ENCODE peak calls at places on chromosome 10, in nine cellular contexts. T, Q, S, X, N, P, D, A and W are unnamed samples.

GRCh38 chr10:18968196-18968595 is 80.4 kb upstream of the MALRD1 start:
- DNase-seq in T (no peak), N (no peak), X (no peak), Q (no peak), A (no peak), S (no peak), D (no peak), P (no peak), W (peak; percentile 67)

GRCh38 chr10:132628966-132629900 is 91.6 kb downstream of the INPP5A start:
- DNase-seq in A (no peak), N (peak; percentile 46), T (peak; percentile 49), X (no peak), Q (peak; percentile 64), S (no peak), P (peak; percentile 55), D (no peak), W (no peak)

GRCh38 chr10:116713846-116714245 is 28.5 kb downstream of the HSPA12A start:
- DNase-seq in X (no peak), P (no peak), T (no peak), D (no peak), N (no peak), Q (no peak), S (no peak), A (no peak), W (no peak)

GRCh38 chr10:61791216-61791615 is 110.3 kb upstream of the ARID5B start:
- DNase-seq in D (no peak), P (no peak), X (no peak), T (no peak), S (no peak), N (no peak), Q (no peak), A (no peak), W (peak; percentile 68)

GRCh38 chr10:25393621-25394020 is 218.8 kb downstream of the GPR158 start:
- DNase-seq in S (no peak), Q (no peak), T (no peak), P (no peak), D (no peak), X (no peak), N (no peak), A (no peak), W (no peak)

GRCh38 chr10:98269435-98269912 is 1.5 kb upstream of the LOXL4 start:
- DNase-seq in Q (peak; percentile 97), S (peak; percentile 92), A (peak; percentile 48), D (peak; percentile 59), X (no peak), P (peak; percentile 78), N (peak; percentile 79), T (no peak), W (peak; percentile 84)

GRCh38 chr10:110861930-110862677 is 9.6 kb upstream of the PDCD4 start:
- DNase-seq in P (peak; percentile 36), Q (no peak), X (no peak), S (no peak), N (no peak), D (no peak), T (no peak), A (peak; percentile 59), W (no peak)

GRCh38 chr10:60739581-60739980 is 38.7 kb upstream of the CDK1 start:
- DNase-seq in N (no peak), X (no peak), P (no peak), A (no peak), Q (no peak), S (no peak), T (no peak), D (no peak), W (peak; percentile 60)

GRCh38 chr10:34933676-34934075 is 118.6 kb upstream of the PARD3 start:
- DNase-seq in N (no peak), P (peak; percentile 30), T (no peak), Q (peak; percentile 75), A (peak; percentile 53), D (no peak), X (no peak), S (peak; percentile 57), W (no peak)

GRCh38 chr10:119278126-119278701 is 70.8 kb downstream of the GRK5 start:
- DNase-seq in X (no peak), N (no peak), A (no peak), T (no peak), D (no peak), P (no peak), S (no peak), Q (no peak), W (no peak)

GRCh38 chr10:46530249-46531186 is 25.9 kb downstream of the GPRIN2 start:
- DNase-seq in Q (peak; percentile 53), D (no peak), A (no peak), T (peak; percentile 78), N (no peak), P (no peak), X (no peak), S (peak; percentile 74), W (peak; percentile 40)

GRCh38 chr10:26946103-26946907 is 85.5 kb upstream of the ABI1 start:
- DNase-seq in Q (no peak), S (no peak), X (no peak), A (peak; percentile 33), N (peak; percentile 59), D (no peak), P (no peak), T (peak; percentile 78), W (no peak)

GRCh38 chr10:80522756-80523363 is 14.8 kb upstream of the SH2D4B start:
- DNase-seq in X (no peak), D (no peak), A (no peak), P (no peak), N (no peak), Q (no peak), T (no peak), S (no peak), W (no peak)

DNA sequence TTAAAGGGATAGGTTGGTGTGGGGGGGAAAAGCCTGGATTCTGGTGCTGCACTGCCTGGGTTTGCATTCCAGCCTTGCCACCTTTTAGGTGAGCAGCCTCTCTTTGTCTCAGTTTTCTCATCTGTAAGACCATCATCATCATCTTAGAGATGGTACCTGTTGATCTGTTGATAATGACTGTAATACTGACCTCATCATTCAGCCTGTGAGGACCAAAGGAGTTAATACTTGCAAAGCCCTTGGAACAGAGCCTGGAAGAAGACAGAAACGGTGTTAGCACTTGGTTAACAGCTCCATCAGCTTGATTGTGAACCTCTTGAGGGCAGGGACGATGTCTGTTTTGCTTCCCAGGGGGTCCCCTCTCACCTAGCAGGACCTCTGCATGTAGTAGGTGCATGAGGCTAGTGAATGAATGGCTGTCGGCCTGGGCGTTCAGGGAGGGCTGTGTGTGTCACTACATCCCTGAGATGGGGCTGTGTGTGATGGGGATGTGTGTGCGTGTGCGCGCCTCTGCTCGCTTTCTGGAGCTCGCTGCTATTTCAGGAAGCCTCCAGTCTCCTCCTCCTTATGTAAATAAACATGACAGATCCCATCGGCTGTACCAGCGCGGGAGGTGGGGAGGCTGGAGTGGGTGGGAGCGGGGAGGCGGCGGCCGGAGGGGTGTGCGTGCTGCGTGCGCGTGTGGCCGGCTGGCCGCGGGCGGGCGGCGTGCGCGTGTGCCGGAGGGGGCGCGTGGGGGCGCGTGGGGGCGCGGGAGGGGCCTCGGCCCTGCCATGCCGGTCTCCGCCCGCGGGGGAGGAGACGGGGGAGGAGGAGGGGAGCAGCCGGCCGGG is 61.2 kb downstream of the NEURL1 start:
- DNase-seq in X (no peak), S (peak; percentile 67), T (no peak), A (peak; percentile 39), N (no peak), P (peak; percentile 61), D (peak; percentile 73), Q (no peak), W (peak; percentile 55)
- H3K27me3 ChIP-seq in X (no peaks in the 10 kb centered on the region), S (peaks cover 2% of the 10 kb centered on the region), T (peaks cover 51% of the 10 kb centered on the region), A (no peaks in the 10 kb centered on the region), N (peaks cover 13% of the 10 kb centered on the region), P (no peaks in the 10 kb centered on the region), D (no peaks in the 10 kb centered on the region), Q (no peaks in the 10 kb centered on the region), W (peaks cover 58% of the 10 kb centered on the region)

DNA sequence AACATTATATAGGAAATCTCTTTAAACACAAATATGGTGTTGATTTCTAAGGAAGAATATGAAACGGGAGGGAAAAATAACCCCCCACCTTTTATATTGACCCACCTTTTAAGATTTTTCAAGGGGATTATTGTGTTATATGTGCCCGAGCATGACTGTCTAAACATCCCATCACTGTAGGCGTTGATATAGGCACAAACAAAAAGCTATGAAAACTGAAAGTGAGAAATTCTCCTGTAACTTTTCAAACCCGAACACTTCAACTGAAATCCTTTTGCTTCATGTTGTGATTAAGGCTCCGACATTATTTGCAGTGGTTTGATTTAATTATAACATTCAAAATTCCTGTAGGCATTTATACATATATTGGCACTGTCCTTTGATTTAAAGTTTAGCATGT is 244.6 kb upstream of the CELF2 start:
- DNase-seq in X (no peak), A (no peak), P (no peak), N (no peak), S (no peak), T (no peak), Q (no peak), D (no peak), W (no peak)
- H3K4me3 ChIP-seq in X (no peak overlapping the region), A (no peak overlapping the region), P (no peak overlapping the region), N (no peak overlapping the region), S (no peak overlapping the region), T (no peak overlapping the region), Q (no peak overlapping the region), D (no peak overlapping the region), W (no peak overlapping the region)

GRCh38 chr10:72083234-72084093 is 4.9 kb downstream of the SPOCK2 start:
- DNase-seq in X (peak; percentile 51), S (no peak), T (no peak), Q (no peak), P (no peak), A (no peak), N (no peak), D (no peak), W (no peak)

GRCh38 chr10:72085166-72085565 is 3.2 kb downstream of the SPOCK2 start:
- DNase-seq in Q (peak; percentile 38), T (no peak), A (no peak), S (no peak), P (no peak), D (no peak), N (no peak), X (peak; percentile 4), W (no peak)

GRCh38 chr10:72085864-72086465 is 2.4 kb downstream of the SPOCK2 start:
- DNase-seq in D (no peak), S (no peak), Q (peak; percentile 53), N (no peak), P (no peak), A (no peak), X (peak; percentile 18), T (no peak), W (no peak)

GRCh38 chr10:72081772-72082590 is 6.4 kb downstream of the SPOCK2 start:
- DNase-seq in X (peak; percentile 19), P (no peak), Q (no peak), N (no peak), T (no peak), D (peak; percentile 56), S (no peak), A (peak; percentile 36), W (no peak)

GRCh38 chr10:72084094-72084459 is 4.3 kb downstream of the SPOCK2 start:
- DNase-seq in X (peak; percentile 66), S (no peak), T (no peak), P (no peak), A (no peak), Q (peak; percentile 43), D (no peak), N (no peak), W (no peak)
- H3K27me3 ChIP-seq in X (no peaks in the 10 kb centered on the region), S (peaks cover 27% of the 10 kb centered on the region), T (peaks cover 35% of the 10 kb centered on the region), P (no peaks in the 10 kb centered on the region), A (no peaks in the 10 kb centered on the region), Q (peaks cover 3% of the 10 kb centered on the region), D (peaks cover 23% of the 10 kb centered on the region), N (peaks cover 23% of the 10 kb centered on the region), W (peaks cover 50% of the 10 kb centered on the region)

GRCh38 chr10:58555930-58556311 is 43.2 kb downstream of the BICC1 start:
- DNase-seq in A (no peak), P (no peak), D (no peak), N (no peak), T (no peak), S (no peak), Q (no peak), X (no peak), W (no peak)
- H3K4me3 ChIP-seq in A (no peak overlapping the region), P (no peak overlapping the region), D (no peak overlapping the region), N (no peak overlapping the region), T (no peak overlapping the region), S (no peak overlapping the region), Q (no peak overlapping the region), X (no peak overlapping the region), W (no peak overlapping the region)